ENCODE peak calls at places on chromosomes 13 and 19, in four cellular contexts. B, V, T and S are unnamed samples.
A peak's percentile ranks its signal among the peaks of the same experiment; 100 is the strongest.

GRCh38 chr13:80726895-80727294 is 386.0 kb upstream of the SPRY2 start:
- ATAC-seq in V (no peak), T (no peak), B (no peak), S (no peak)

GRCh38 chr13:113742445-113743120 is 16.4 kb upstream of the TMEM255B start:
- ATAC-seq in B (no peak), T (peak; percentile 21), V (no peak), S (no peak)

GRCh38 chr13:84393981-84394625 is 511.8 kb upstream of the SLITRK1 start:
- ATAC-seq in T (no peak), V (no peak), B (no peak), S (no peak)

GRCh38 chr19:13017306-13018036 is 22.2 kb downstream of the NFIX start:
- ATAC-seq in V (no peak), T (no peak), B (no peak), S (no peak)

GRCh38 chr13:73767747-73768315 is 366.4 kb downstream of the KLF12 start:
- ATAC-seq in V (no peak), B (no peak), T (peak; percentile 43), S (no peak)

GRCh38 chr19:35712910-35713845 is 4.6 kb upstream of the KMT2B start:
- ATAC-seq in B (no peak), V (no peak), T (no peak), S (no peak)

GRCh38 chr19:13887529-13887928 is 10.6 kb downstream of the NANOS3 start:
- ATAC-seq in V (peak; percentile 20), T (no peak), B (no peak), S (no peak)

GRCh38 chr19:506404-507285 is 652 bp upstream of the TPGS1 start:
- ATAC-seq in T (peak; percentile 82), B (peak; percentile 87), V (peak; percentile 90), S (peak; percentile 94)

GRCh38 chr13:41019578-41020347 is 647 bp upstream of the ELF1 start:
- ATAC-seq in V (no peak), T (peak; percentile 98), B (peak; percentile 85), S (no peak)

GRCh38 chr13:42752731-42753130 is 28.7 kb upstream of the FAM216B start:
- ATAC-seq in T (no peak), V (no peak), B (no peak), S (no peak)

GRCh38 chr19:52391135-52391534 is 6.5 kb upstream of the ZNF528 start:
- ATAC-seq in T (no peak), B (no peak), V (no peak), S (no peak)

GRCh38 chr13:59342396-59342795 is 821.3 kb downstream of the DIAPH3 start:
- ATAC-seq in T (no peak), V (no peak), B (no peak), S (no peak)

GRCh38 chr13:114099918-114100445 is 32.4 kb downstream of the RASA3 start:
- ATAC-seq in T (peak; percentile 46), B (peak; percentile 75), V (no peak), S (peak; percentile 16)

GRCh38 chr13:31377946-31378345 is 178.2 kb downstream of the B3GLCT start:
- ATAC-seq in T (no peak), V (no peak), B (no peak), S (no peak)

GRCh38 chr19:43581467-43581866 is 5.9 kb downstream of the PINLYP start:
- ATAC-seq in B (no peak), T (no peak), V (peak; percentile 48), S (no peak)

GRCh38 chr13:106173346-106173745 is 362.1 kb downstream of the EFNB2 start:
- ATAC-seq in B (no peak), T (no peak), V (no peak), S (no peak)

GRCh38 chr13:51614350-51614786 is 30.1 kb downstream of the WDFY2 start:
- ATAC-seq in V (no peak), T (no peak), B (no peak), S (peak; percentile 53)

GRCh38 chr19:43675269-43675879 is 5.4 kb upstream of the PLAUR start:
- ATAC-seq in B (peak; percentile 83), T (no peak), V (no peak), S (no peak)

GRCh38 chr13:44373247-44373600 is 400 bp upstream of the SERP2 start:
- ATAC-seq in T (no peak), V (no peak), B (no peak), S (peak; percentile 18)

GRCh38 chr13:93398167-93398566 is 171.6 kb downstream of the GPC6 start:
- ATAC-seq in B (no peak), T (no peak), V (no peak), S (peak; percentile 31)

GRCh38 chr13:94712287-94712811 is at the start of gene SOX21:
- ATAC-seq in T (no peak), B (peak; percentile 20), V (no peak), S (no peak)

GRCh38 chr13:33251131-33251629 is 34.4 kb downstream of the STARD13 start:
- ATAC-seq in T (no peak), V (no peak), B (peak; percentile 72), S (peak; percentile 89)

GRCh38 chr13:25876256-25876655 is 175.6 kb downstream of the SHISA2 start:
- ATAC-seq in B (no peak), T (no peak), V (no peak), S (no peak)

GRCh38 chr19:31316201-31316951 is 32.9 kb downstream of the TSHZ3 start:
- ATAC-seq in V (no peak), T (no peak), B (no peak), S (peak; percentile 89)

GRCh38 chr13:35046587-35046986 is 104.5 kb downstream of the NBEA start:
- ATAC-seq in T (no peak), V (no peak), B (no peak), S (no peak)

GRCh38 chr13:103694033-103694432 is 627.8 kb upstream of the SLC10A2 start:
- ATAC-seq in T (no peak), V (no peak), B (no peak), S (no peak)

GRCh38 chr19:15114153-15114540 is 6.9 kb downstream of the SYDE1 start:
- ATAC-seq in V (no peak), T (no peak), B (peak; percentile 34), S (no peak)

GRCh38 chr13:101026736-101027398 is 352.3 kb upstream of the TMTC4 start:
- ATAC-seq in B (no peak), T (no peak), V (no peak), S (no peak)

GRCh38 chr19:50817941-50818858 is 5.4 kb downstream of the KLK1 start:
- ATAC-seq in T (peak; percentile 36), V (peak; percentile 96), B (peak; percentile 93), S (no peak)

GRCh38 chr19:39746836-39747529 is 9.2 kb upstream of the CLC start:
- ATAC-seq in T (peak; percentile 52), V (no peak), B (peak; percentile 84), S (no peak)

GRCh38 chr19:5717215-5717614 is 2.7 kb downstream of the LONP1 start:
- ATAC-seq in T (no peak), B (no peak), V (no peak), S (no peak)

GRCh38 chr19:5718032-5718578 is 1.8 kb downstream of the LONP1 start:
- ATAC-seq in T (no peak), V (no peak), B (no peak), S (no peak)

GRCh38 chr19:5718579-5719273 is 1.2 kb downstream of the LONP1 start:
- ATAC-seq in V (peak; percentile 67), B (no peak), T (no peak), S (no peak)

GRCh38 chr19:5719274-5719960 is 529 bp downstream of the LONP1 start:
- ATAC-seq in V (peak; percentile 9), B (no peak), T (no peak), S (no peak)

DNA sequence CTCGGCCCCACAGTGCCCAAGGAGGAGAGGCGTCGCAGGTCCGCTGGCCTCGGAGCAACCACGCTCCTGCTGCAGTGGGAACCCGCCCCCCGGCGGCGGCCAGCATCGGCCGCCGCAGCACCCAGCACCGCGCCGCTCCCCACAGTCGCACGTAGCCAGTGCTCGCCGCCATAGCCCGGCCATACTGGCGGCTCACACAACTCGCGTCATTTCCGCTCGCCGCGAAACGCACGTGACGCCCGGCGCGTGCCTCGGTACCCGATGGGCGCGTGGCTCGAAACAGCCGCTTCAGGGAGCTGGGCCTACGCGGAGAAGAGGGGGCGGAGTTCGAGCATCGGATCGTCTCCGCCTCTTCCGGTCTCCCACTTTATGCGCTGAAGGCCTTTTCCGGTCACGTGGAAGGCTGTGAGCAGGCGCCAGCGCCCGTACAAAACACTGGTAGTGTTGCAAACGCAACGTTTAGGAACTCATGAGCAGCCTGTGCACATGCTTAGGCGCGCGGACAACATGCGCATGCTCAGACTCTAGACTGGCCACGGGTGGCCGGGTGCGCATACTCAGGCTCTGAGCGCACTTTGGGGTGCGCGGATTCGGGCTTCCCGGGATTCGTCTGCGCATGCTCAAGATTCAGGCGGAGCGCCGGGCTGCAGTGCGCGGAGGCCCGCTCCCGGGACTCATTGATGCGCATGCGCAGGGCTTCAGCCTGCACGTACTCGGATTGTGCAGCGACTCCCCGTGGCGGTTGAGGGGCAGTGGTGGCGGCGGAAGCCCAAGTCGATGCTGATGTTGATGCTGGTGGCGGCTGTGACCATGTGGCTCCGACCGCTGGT is at the start of the genes CATSPERD and LONP1:
- ATAC-seq in B (peak; percentile 94), T (peak; percentile 90), V (peak; percentile 91), S (peak; percentile 98)
- TF ChIP-seq POLR2A in B (peak; percentile 61), T (peak; percentile 88), V (peak; percentile 87), S (peak; percentile 87)

DNA sequence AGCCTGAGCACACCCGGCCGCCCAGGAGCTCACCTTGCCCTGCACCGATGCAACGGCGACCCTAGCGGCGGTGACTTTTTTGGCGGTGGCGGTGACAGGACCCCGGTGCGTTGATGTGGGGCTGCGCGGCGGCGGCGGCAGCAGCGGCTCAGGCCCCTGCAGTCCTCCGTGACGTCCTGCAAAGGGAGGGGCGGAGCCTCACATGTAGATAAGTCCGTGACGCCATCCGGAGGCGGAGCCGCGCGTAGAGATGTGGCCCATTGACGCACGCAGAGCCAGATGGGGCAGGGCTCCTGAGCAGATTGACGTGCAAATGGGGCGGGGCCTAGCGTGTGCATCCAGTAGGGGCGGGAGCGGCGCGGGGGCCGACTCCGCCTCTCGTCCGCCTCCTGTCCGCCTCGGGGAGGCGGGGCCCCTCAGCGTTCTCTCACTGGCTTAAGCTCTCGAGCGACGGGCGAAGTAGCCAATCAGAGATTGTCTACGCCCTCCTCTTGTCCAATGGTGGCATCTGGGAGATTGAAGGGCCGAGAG is at the start of gene RAB3A:
- ATAC-seq in V (peak; percentile 96), T (peak; percentile 94), B (peak; percentile 96), S (peak; percentile 96)
- TF ChIP-seq POLR2A in V (no peak), T (no peak), B (no peak), S (peak; percentile 53)

GRCh38 chr13:38346764-38347163 is 2.9 kb upstream of the UFM1 start:
- ATAC-seq in T (no peak), B (no peak), V (no peak), S (no peak)

GRCh38 chr13:38350114-38350617 is 515 bp downstream of the UFM1 start:
- ATAC-seq in T (peak; percentile 72), V (peak; percentile 70), B (peak; percentile 76), S (peak; percentile 18)

GRCh38 chr13:38348890-38349289 is 761 bp upstream of the UFM1 start:
- ATAC-seq in B (peak; percentile 28), T (peak; percentile 21), V (peak; percentile 7), S (no peak)

GRCh38 chr13:38349386-38350113 is at the start of gene UFM1:
- ATAC-seq in B (peak; percentile 99), T (peak; percentile 98), V (peak; percentile 98), S (peak; percentile 99)
- TF ChIP-seq POLR2A in B (peak; percentile 58), T (peak; percentile 78), V (peak; percentile 83), S (peak; percentile 33)

GRCh38 chr19:41577833-41578232 is 1.9 kb downstream of the CEACAM21 start:
- ATAC-seq in V (no peak), B (peak; percentile 32), T (no peak), S (no peak)

GRCh38 chr19:41570639-41571112 is 5.3 kb upstream of the CEACAM21 start:
- ATAC-seq in V (peak; percentile 100), B (peak; percentile 99), T (peak; percentile 95), S (peak; percentile 65)

GRCh38 chr19:41578886-41579285 is 2.9 kb downstream of the CEACAM21 start:
- ATAC-seq in T (no peak), B (no peak), V (no peak), S (no peak)

GRCh38 chr19:41577144-41577830 is 1.3 kb downstream of the CEACAM21 start:
- ATAC-seq in T (no peak), B (peak; percentile 31), V (peak; percentile 28), S (no peak)

GRCh38 chr19:41575998-41576397 is at the start of gene CEACAM21:
- ATAC-seq in T (no peak), B (peak; percentile 39), V (peak; percentile 78), S (peak; percentile 71)
- TF ChIP-seq POLR2A in T (no peak), B (no peak), V (no peak), S (no peak)